ENCODE peak calls at places on chromosome 2, in six cellular contexts. One of them, this sample, is unnamed.
A peak's percentile ranks its signal among the peaks of the same experiment; 100 is the strongest.

GRCh38 chr2:238382381-238382781 is 44.3 kb upstream of the ASB1 start:
- DNase-seq in neuronal stem cell: no peak
- DNase-seq in H1: no peak
- DNase-seq in IMR-90: no peak
- DNase-seq in H9: no peak
- DNase-seq in trophoblast cell: peak; percentile 7
- DNase-seq in this sample: no peak

GRCh38 chr2:98134138-98134537 is 47.2 kb downstream of the VWA3B start:
- DNase-seq in H1: no peak
- DNase-seq in IMR-90: no peak
- DNase-seq in H9: peak; percentile 53
- DNase-seq in neuronal stem cell: peak; percentile 31
- DNase-seq in trophoblast cell: peak; percentile 34
- DNase-seq in this sample: no peak

GRCh38 chr2:208488668-208489564 is 82.3 kb downstream of the PTH2R start:
- DNase-seq in neuronal stem cell: no peak
- DNase-seq in trophoblast cell: no peak
- DNase-seq in H1: no peak
- DNase-seq in H9: no peak
- DNase-seq in IMR-90: no peak
- DNase-seq in this sample: no peak

GRCh38 chr2:46461716-46462171 is 17.6 kb upstream of the TMEM247 start:
- DNase-seq in neuronal stem cell: no peak
- DNase-seq in IMR-90: no peak
- DNase-seq in H9: no peak
- DNase-seq in trophoblast cell: peak; percentile 37
- DNase-seq in H1: no peak
- DNase-seq in this sample: no peak

GRCh38 chr2:67039701-67040100 is 357.4 kb upstream of the ETAA1 start:
- DNase-seq in neuronal stem cell: no peak
- DNase-seq in IMR-90: no peak
- DNase-seq in H1: no peak
- DNase-seq in trophoblast cell: no peak
- DNase-seq in H9: no peak
- DNase-seq in this sample: no peak

GRCh38 chr2:62344472-62344871 is 148.6 kb downstream of the B3GNT2 start:
- DNase-seq in trophoblast cell: no peak
- DNase-seq in IMR-90: no peak
- DNase-seq in H9: no peak
- DNase-seq in H1: no peak
- DNase-seq in neuronal stem cell: no peak
- DNase-seq in this sample: no peak

GRCh38 chr2:237196866-237197618 is 111.4 kb downstream of the COPS8 start:
- DNase-seq in H9: no peak
- DNase-seq in H1: no peak
- DNase-seq in neuronal stem cell: no peak
- DNase-seq in trophoblast cell: peak; percentile 34
- DNase-seq in IMR-90: peak; percentile 96
- DNase-seq in this sample: peak; percentile 83

GRCh38 chr2:44560961-44561360 is 199.2 kb downstream of the CAMKMT start:
- DNase-seq in H1: no peak
- DNase-seq in trophoblast cell: peak; percentile 78
- DNase-seq in H9: no peak
- DNase-seq in IMR-90: peak; percentile 19
- DNase-seq in neuronal stem cell: no peak
- DNase-seq in this sample: no peak

GRCh38 chr2:201452058-201452736 is 657 bp downstream of the STRADB start:
- DNase-seq in trophoblast cell: peak; percentile 11
- DNase-seq in H1: no peak
- DNase-seq in IMR-90: no peak
- DNase-seq in H9: no peak
- DNase-seq in neuronal stem cell: no peak
- DNase-seq in this sample: peak; percentile 14

GRCh38 chr2:45300026-45300750 is 290.9 kb upstream of the SIX2 start:
- DNase-seq in H9: no peak
- DNase-seq in trophoblast cell: no peak
- DNase-seq in H1: no peak
- DNase-seq in neuronal stem cell: no peak
- DNase-seq in IMR-90: no peak
- DNase-seq in this sample: no peak

GRCh38 chr2:42569116-42569711 is 782 bp downstream of the MTA3 start:
- DNase-seq in H1: no peak
- DNase-seq in IMR-90: peak; percentile 12
- DNase-seq in H9: no peak
- DNase-seq in trophoblast cell: peak; percentile 31
- DNase-seq in neuronal stem cell: no peak
- DNase-seq in this sample: peak; percentile 54

GRCh38 chr2:15806801-15807417 is 133.4 kb upstream of the MYCN start:
- DNase-seq in trophoblast cell: no peak
- DNase-seq in IMR-90: no peak
- DNase-seq in H9: no peak
- DNase-seq in H1: no peak
- DNase-seq in neuronal stem cell: no peak
- DNase-seq in this sample: no peak

GRCh38 chr2:191804711-191805230 is 42.1 kb downstream of the CAVIN2 start:
- DNase-seq in H1: no peak
- DNase-seq in IMR-90: no peak
- DNase-seq in neuronal stem cell: no peak
- DNase-seq in H9: no peak
- DNase-seq in trophoblast cell: peak; percentile 96
- DNase-seq in this sample: no peak

GRCh38 chr2:239466755-239467271 is 66.0 kb upstream of the HDAC4 start:
- DNase-seq in H1: no peak
- DNase-seq in trophoblast cell: no peak
- DNase-seq in H9: peak; percentile 23
- DNase-seq in IMR-90: no peak
- DNase-seq in neuronal stem cell: no peak
- DNase-seq in this sample: no peak

GRCh38 chr2:212863185-212863588 is 288.2 kb downstream of the IKZF2 start:
- DNase-seq in H1: peak; percentile 56
- DNase-seq in trophoblast cell: peak; percentile 73
- DNase-seq in IMR-90: no peak
- DNase-seq in H9: peak; percentile 64
- DNase-seq in neuronal stem cell: peak; percentile 24
- DNase-seq in this sample: peak; percentile 26

GRCh38 chr2:132463719-132464118 is 47.1 kb downstream of the GPR39 start:
- DNase-seq in H1: no peak
- DNase-seq in H9: no peak
- DNase-seq in trophoblast cell: peak; percentile 43
- DNase-seq in IMR-90: no peak
- DNase-seq in neuronal stem cell: no peak
- DNase-seq in this sample: no peak

GRCh38 chr2:19879115-19879514 is 22.7 kb downstream of the TTC32 start:
- DNase-seq in H1: peak; percentile 24
- DNase-seq in H9: no peak
- DNase-seq in neuronal stem cell: no peak
- DNase-seq in IMR-90: no peak
- DNase-seq in trophoblast cell: no peak
- DNase-seq in this sample: no peak

GRCh38 chr2:26685312-26685711 is 7.2 kb upstream of the KCNK3 start:
- DNase-seq in H9: no peak
- DNase-seq in H1: no peak
- DNase-seq in trophoblast cell: no peak
- DNase-seq in neuronal stem cell: no peak
- DNase-seq in IMR-90: no peak
- DNase-seq in this sample: no peak

GRCh38 chr2:10522726-10523405 is 74.7 kb upstream of the ODC1 start:
- DNase-seq in trophoblast cell: no peak
- DNase-seq in neuronal stem cell: no peak
- DNase-seq in H1: no peak
- DNase-seq in H9: no peak
- DNase-seq in IMR-90: no peak
- DNase-seq in this sample: no peak

DNA sequence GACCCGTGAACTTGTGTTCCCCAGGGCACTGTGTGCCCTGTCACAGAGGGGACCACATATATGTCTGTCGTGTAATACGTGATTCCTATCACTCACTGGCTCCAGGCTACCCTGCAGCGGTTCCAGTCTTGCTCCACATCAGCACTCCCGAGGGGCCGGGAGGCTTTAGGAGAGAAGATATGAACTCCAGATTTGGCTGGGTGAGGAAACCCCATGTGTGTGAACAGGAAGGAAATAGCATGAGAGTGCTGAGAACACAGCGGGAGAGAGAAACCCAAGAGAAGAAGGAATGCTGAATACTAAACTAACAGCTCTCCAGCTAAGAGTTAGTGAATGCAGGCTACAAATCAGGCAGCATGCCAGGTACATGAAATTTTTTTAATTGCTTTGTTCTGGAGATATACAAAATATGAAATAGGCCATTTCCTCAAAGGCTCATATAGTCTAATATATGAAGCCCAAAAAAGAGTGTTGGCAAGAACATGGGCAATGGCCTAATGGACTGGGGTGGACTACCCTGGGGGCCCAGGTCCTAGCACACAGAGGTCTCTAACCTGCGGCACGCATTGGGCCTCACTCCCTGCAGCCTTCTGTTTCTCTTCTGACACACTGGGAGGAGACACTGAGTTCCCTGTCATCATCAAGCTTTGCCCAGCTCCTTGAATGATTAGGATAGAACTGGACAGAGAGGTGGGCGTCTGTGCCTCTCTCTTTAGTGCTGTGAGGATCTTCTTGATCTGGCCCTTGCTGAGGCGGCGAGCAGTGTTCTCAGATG is 372.8 kb upstream of the RAB6C start:
- DNase-seq in H9: no peak
- DNase-seq in H1: no peak
- DNase-seq in neuronal stem cell: no peak
- DNase-seq in IMR-90: no peak
- DNase-seq in trophoblast cell: no peak
- DNase-seq in this sample: no peak
- H2BK5ac ChIP-seq in H9: no peak overlapping the region
- H2BK5ac ChIP-seq in H1: no peak overlapping the region
- H2BK5ac ChIP-seq in neuronal stem cell: no peak overlapping the region
- H2BK5ac ChIP-seq in IMR-90: no peak overlapping the region
- H2BK5ac ChIP-seq in trophoblast cell: no peak overlapping the region
- H2BK5ac ChIP-seq in this sample: no peak overlapping the region

DNA sequence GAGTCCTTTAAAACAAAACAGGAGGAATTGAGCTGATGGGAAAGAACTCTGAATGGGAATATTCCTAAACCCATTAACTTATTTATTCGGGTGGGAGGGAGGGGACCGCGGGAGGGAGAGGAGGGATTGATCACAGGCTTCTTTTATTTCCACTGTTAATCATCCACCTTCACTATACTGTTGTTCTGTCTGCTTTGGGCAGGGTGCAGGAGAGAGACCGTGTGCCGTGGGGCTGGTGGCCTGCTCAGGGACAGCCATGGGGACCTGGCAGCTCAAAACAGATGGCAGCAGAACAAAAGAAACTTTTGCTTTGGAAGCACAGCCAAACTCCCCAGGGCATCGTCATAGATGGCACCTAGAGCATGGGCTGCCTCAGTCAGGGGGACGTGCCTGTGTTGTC is 195.3 kb downstream of the MGAT5 start:
- DNase-seq in IMR-90: no peak
- DNase-seq in H1: no peak
- DNase-seq in trophoblast cell: no peak
- DNase-seq in neuronal stem cell: no peak
- DNase-seq in H9: no peak
- DNase-seq in this sample: no peak
- H3K14ac ChIP-seq in IMR-90: no peak overlapping the region
- H3K14ac ChIP-seq in H1: no peak overlapping the region
- H3K14ac ChIP-seq in trophoblast cell: no peak overlapping the region
- H3K14ac ChIP-seq in neuronal stem cell: no peak overlapping the region
- H3K14ac ChIP-seq in H9: no peak overlapping the region
- H3K14ac ChIP-seq in this sample: no peak overlapping the region

GRCh38 chr2:8254791-8255447 is 426.9 kb upstream of the ID2 start:
- DNase-seq in neuronal stem cell: no peak
- DNase-seq in IMR-90: no peak
- DNase-seq in trophoblast cell: no peak
- DNase-seq in H9: peak; percentile 32
- DNase-seq in H1: no peak
- DNase-seq in this sample: no peak
- H2BK5ac ChIP-seq in neuronal stem cell: no peak overlapping the region
- H2BK5ac ChIP-seq in IMR-90: no peak overlapping the region
- H2BK5ac ChIP-seq in trophoblast cell: no peak overlapping the region
- H2BK5ac ChIP-seq in H9: no peak overlapping the region
- H2BK5ac ChIP-seq in H1: peak overlapping the region; percentile 69
- H2BK5ac ChIP-seq in this sample: no peak overlapping the region

DNA sequence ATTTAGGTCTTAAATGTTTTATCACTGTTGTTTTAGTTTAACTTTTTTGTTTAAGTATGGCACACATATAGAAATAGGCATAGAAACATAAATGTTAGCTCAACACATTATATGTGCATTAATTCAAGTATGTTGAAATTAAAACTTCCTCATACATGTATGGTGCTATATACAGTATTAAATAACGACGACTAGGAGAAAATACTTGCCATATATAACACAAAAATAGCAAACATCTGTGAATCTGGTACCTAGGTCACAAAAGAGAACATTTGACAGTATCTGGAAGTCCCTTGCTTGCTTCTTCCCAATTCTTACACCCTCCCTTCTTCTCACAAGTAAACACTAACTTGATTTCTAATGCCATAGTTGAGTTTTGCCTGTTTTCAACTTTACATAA is 38.4 kb downstream of the ZNF638 start:
- DNase-seq in neuronal stem cell: no peak
- DNase-seq in H1: no peak
- DNase-seq in IMR-90: no peak
- DNase-seq in H9: no peak
- DNase-seq in trophoblast cell: no peak
- DNase-seq in this sample: no peak
- H3K14ac ChIP-seq in neuronal stem cell: no peak overlapping the region
- H3K14ac ChIP-seq in H1: no peak overlapping the region
- H3K14ac ChIP-seq in IMR-90: no peak overlapping the region
- H3K14ac ChIP-seq in H9: no peak overlapping the region
- H3K14ac ChIP-seq in trophoblast cell: no peak overlapping the region
- H3K14ac ChIP-seq in this sample: no peak overlapping the region

GRCh38 chr2:224469374-224469964 is 67.6 kb upstream of the FAM124B start:
- DNase-seq in IMR-90: no peak
- DNase-seq in H9: no peak
- DNase-seq in neuronal stem cell: no peak
- DNase-seq in H1: no peak
- DNase-seq in trophoblast cell: peak; percentile 23
- DNase-seq in this sample: no peak
- H2BK5ac ChIP-seq in IMR-90: no peak overlapping the region
- H2BK5ac ChIP-seq in H9: no peak overlapping the region
- H2BK5ac ChIP-seq in neuronal stem cell: no peak overlapping the region
- H2BK5ac ChIP-seq in H1: no peak overlapping the region
- H2BK5ac ChIP-seq in trophoblast cell: no peak overlapping the region
- H2BK5ac ChIP-seq in this sample: no peak overlapping the region

DNA sequence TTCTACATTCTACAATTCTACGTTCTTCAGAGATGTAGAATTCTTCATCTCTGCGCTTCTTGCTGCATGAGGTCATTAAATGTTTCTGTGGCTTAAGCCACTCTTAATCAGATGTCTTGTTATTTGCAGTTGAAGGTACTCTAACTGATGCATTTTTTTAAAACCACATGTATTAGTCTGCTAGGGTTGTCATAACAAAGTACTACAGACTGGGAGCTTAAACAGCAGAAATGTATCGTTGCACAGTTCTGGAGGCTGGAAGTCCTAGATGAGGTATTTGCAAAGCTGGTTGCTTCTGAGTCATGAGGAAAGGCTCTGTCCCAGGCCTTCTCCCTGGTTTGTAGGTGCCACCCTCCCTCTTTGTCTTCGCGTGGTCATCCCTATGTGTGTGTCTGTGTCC is 176.3 kb upstream of the GLI2 start:
- DNase-seq in H9: no peak
- DNase-seq in IMR-90: peak; percentile 100
- DNase-seq in neuronal stem cell: no peak
- DNase-seq in trophoblast cell: peak; percentile 95
- DNase-seq in H1: no peak
- DNase-seq in this sample: peak; percentile 99
- H3K14ac ChIP-seq in H9: no peak overlapping the region
- H3K14ac ChIP-seq in IMR-90: peak overlapping the region; percentile 56
- H3K14ac ChIP-seq in neuronal stem cell: no peak overlapping the region
- H3K14ac ChIP-seq in trophoblast cell: no peak overlapping the region
- H3K14ac ChIP-seq in H1: no peak overlapping the region
- H3K14ac ChIP-seq in this sample: no peak overlapping the region

GRCh38 chr2:215436705-215437570 is 1.1 kb upstream of the FN1 start:
- DNase-seq in IMR-90: no peak
- DNase-seq in trophoblast cell: peak; percentile 45
- DNase-seq in H1: no peak
- DNase-seq in neuronal stem cell: no peak
- DNase-seq in H9: peak; percentile 48
- DNase-seq in this sample: peak; percentile 43
- H2BK5ac ChIP-seq in IMR-90: peak overlapping the region; percentile 86
- H2BK5ac ChIP-seq in trophoblast cell: peak overlapping the region; percentile 94
- H2BK5ac ChIP-seq in H1: peak overlapping the region; percentile 78
- H2BK5ac ChIP-seq in neuronal stem cell: no peak overlapping the region
- H2BK5ac ChIP-seq in H9: no peak overlapping the region
- H2BK5ac ChIP-seq in this sample: peak overlapping the region; percentile 95